ENCODE peak calls at places on chromosome 20, in five cellular contexts. P is right lobe of liver; Y is naive thymus-derived CD8-positive, alpha-beta T cell; M is naive thymus-derived CD4-positive, alpha-beta T cell; A is heart right ventricle. R is an unnamed sample.

GRCh38 chr20:2168946-2169345 is 67.3 kb downstream of the STK35 start:
- DNase-seq in P (no peak), Y (no peak), M (no peak), A (no peak), R (no peak)

GRCh38 chr20:63275825-63276224 is 3.2 kb downstream of the ARFGAP1 start:
- DNase-seq in P (no peak), Y (no peak), M (no peak), A (no peak), R (no peak)

GRCh38 chr20:44081476-44081875 is 105.5 kb downstream of the JPH2 start:
- DNase-seq in P (no peak), Y (no peak), M (no peak), A (no peak), R (no peak)

GRCh38 chr20:22584630-22584921 is 204 bp upstream of the FOXA2 start:
- DNase-seq in P (peak), Y (no peak), M (no peak), A (no peak), R (no peak)

GRCh38 chr20:17571153-17571527 is 1.3 kb downstream of the DSTN start:
- DNase-seq in P (no peak), Y (no peak), M (peak), A (no peak), R (no peak)

GRCh38 chr20:40431611-40432010 is 257.4 kb downstream of the MAFB start:
- DNase-seq in P (no peak), Y (no peak), M (no peak), A (no peak), R (no peak)

GRCh38 chr20:36145877-36146707 is 8.4 kb upstream of the EPB41L1 start:
- DNase-seq in P (no peak), Y (no peak), M (no peak), A (peak), R (no peak)

GRCh38 chr20:16145919-16146318 is 427.3 kb downstream of the KIF16B start:
- DNase-seq in P (no peak), Y (no peak), M (no peak), A (no peak), R (no peak)

GRCh38 chr20:19616620-19617019 is 141.4 kb upstream of the RIN2 start:
- DNase-seq in P (no peak), Y (no peak), M (no peak), A (no peak), R (no peak)

GRCh38 chr20:2745060-2745910 is 52.7 kb downstream of the EBF4 start:
- DNase-seq in P (no peak), Y (no peak), M (no peak), A (no peak), R (no peak)

GRCh38 chr20:37879003-37879599 is 23.8 kb upstream of the VSTM2L start:
- DNase-seq in P (no peak), Y (no peak), M (no peak), A (no peak), R (no peak)

GRCh38 chr20:46219920-46220319 is 88.4 kb downstream of the CDH22 start:
- DNase-seq in P (no peak), Y (no peak), M (no peak), A (no peak), R (no peak)

GRCh38 chr20:35055445-35056276 is 36.9 kb downstream of the TRPC4AP start:
- DNase-seq in P (no peak), Y (no peak), M (no peak), A (no peak), R (no peak)

GRCh38 chr20:17542481-17542880 is 11.3 kb upstream of the BFSP1 start:
- DNase-seq in P (no peak), Y (no peak), M (no peak), A (no peak), R (no peak)

GRCh38 chr20:63025534-63026331 is 19.0 kb upstream of the BHLHE23 start:
- DNase-seq in P (no peak), Y (no peak), M (no peak), A (no peak), R (no peak)

GRCh38 chr20:38275815-38276550 is 15.4 kb upstream of the KIAA1755 start:
- DNase-seq in P (no peak), Y (no peak), M (no peak), A (no peak), R (no peak)

GRCh38 chr20:21391495-21392298 is 5.6 kb downstream of the NKX2-4 start:
- DNase-seq in P (no peak), Y (peak), M (no peak), A (no peak), R (no peak)

GRCh38 chr20:20887593-20888272 is 175.3 kb upstream of the RALGAPA2 start:
- DNase-seq in P (no peak), Y (no peak), M (no peak), A (no peak), R (no peak)

GRCh38 chr20:62296724-62297448 is 5.9 kb upstream of the ADRM1 start:
- DNase-seq in P (no peak), Y (no peak), M (no peak), A (no peak), R (no peak)

GRCh38 chr20:47400685-47401084 is 44.2 kb upstream of the ZMYND8 start:
- DNase-seq in P (no peak), Y (no peak), M (no peak), A (no peak), R (no peak)

GRCh38 chr20:12293900-12294299 is 376.2 kb downstream of the BTBD3 start:
- DNase-seq in P (no peak), Y (no peak), M (no peak), A (no peak), R (no peak)

GRCh38 chr20:17108896-17109295 is 117.9 kb upstream of the PCSK2 start:
- DNase-seq in P (no peak), Y (no peak), M (no peak), A (no peak), R (no peak)

GRCh38 chr20:39070484-39071231 is 108.5 kb downstream of the DHX35 start:
- DNase-seq in P (no peak), Y (no peak), M (no peak), A (no peak), R (no peak)

GRCh38 chr20:62311150-62311549 is 8.4 kb downstream of the ADRM1 start:
- DNase-seq in P (no peak), Y (no peak), M (no peak), A (no peak), R (no peak)

GRCh38 chr20:1876217-1876921 is 18.8 kb upstream of the SIRPA start:
- DNase-seq in P (no peak), Y (no peak), M (no peak), A (no peak), R (no peak)

GRCh38 chr20:36631651-36632050 is 14.3 kb downstream of the SLA2 start:
- DNase-seq in P (no peak), Y (no peak), M (no peak), A (no peak), R (no peak)

GRCh38 chr20:36833275-36834020 is 42.5 kb upstream of the TLDC2 start:
- DNase-seq in P (no peak), Y (no peak), M (no peak), A (no peak), R (no peak)

GRCh38 chr20:57867181-57867803 is 157.5 kb upstream of the PMEPA1 start:
- DNase-seq in P (no peak), Y (no peak), M (no peak), A (no peak), R (no peak)

GRCh38 chr20:44526129-44526528 is 4.3 kb upstream of the SERINC3 start:
- DNase-seq in P (no peak), Y (no peak), M (no peak), A (no peak), R (no peak)

GRCh38 chr20:38350879-38351775 is 4.8 kb downstream of the LBP start:
- DNase-seq in P (no peak), Y (no peak), M (no peak), A (no peak), R (no peak)

GRCh38 chr20:44692932-44693476 is 22.2 kb upstream of the CCN5 start:
- DNase-seq in P (peak), Y (no peak), M (no peak), A (peak), R (no peak)

GRCh38 chr20:25272223-25273000 is 24.5 kb downstream of the PYGB start:
- DNase-seq in P (no peak), Y (no peak), M (no peak), A (peak), R (no peak)

GRCh38 chr20:3798908-3799248 is 2.8 kb downstream of the CDC25B start:
- DNase-seq in P (no peak), Y (no peak), M (no peak), A (no peak), R (no peak)

GRCh38 chr20:15138548-15139126 is 801.2 kb upstream of the FLRT3 start:
- DNase-seq in P (no peak), Y (no peak), M (no peak), A (no peak), R (no peak)

GRCh38 chr20:35297740-35298139 is 5.5 kb upstream of the FAM83C start:
- DNase-seq in P (no peak), Y (no peak), M (no peak), A (no peak), R (no peak)